ENCODE peak calls at places on chromosomes 6 and 20, in five cellular contexts. W is B cell, M is OCI-LY7, H is cardiac fibroblast, F is HFFc6. G is an unnamed sample.

GRCh38 chr6:36599791-36600209 is 5.6 kb downstream of the SRSF3 start:
- DNase-seq in M (no peak), H (peak), W (no peak), F (peak), G (no peak)

GRCh38 chr6:151858294-151858693 is 50.8 kb downstream of the ESR1 start:
- DNase-seq in M (no peak), W (no peak), H (no peak), F (no peak), G (no peak)

GRCh38 chr20:47150403-47151152 is 205.9 kb downstream of the ZMYND8 start:
- DNase-seq in H (peak), W (peak), F (peak), M (peak), G (peak)

GRCh38 chr6:159852877-159853276 is 37.9 kb upstream of the MAS1 start:
- DNase-seq in F (peak), H (peak), W (no peak), M (peak), G (peak)

GRCh38 chr20:41135187-41135887 is 2.0 kb upstream of the PLCG1 start:
- DNase-seq in F (no peak), H (peak), W (peak), M (peak), G (peak)

GRCh38 chr6:137697267-137697938 is 169.7 kb upstream of the TNFAIP3 start:
- DNase-seq in M (no peak), H (peak), F (peak), W (no peak), G (no peak)

GRCh38 chr6:166005846-166006592 is 161.6 kb downstream of the TBXT start:
- DNase-seq in H (peak), M (no peak), F (no peak), W (no peak), G (no peak)

GRCh38 chr6:148794797-148795196 is 48.0 kb downstream of the UST start:
- DNase-seq in H (no peak), W (no peak), M (no peak), F (no peak), G (no peak)

GRCh38 chr6:169589293-169589692 is 112.5 kb downstream of the WDR27 start:
- DNase-seq in H (peak), W (peak), F (no peak), M (peak), G (no peak)

GRCh38 chr6:62357826-62358225 is 71.8 kb upstream of the KHDRBS2 start:
- DNase-seq in F (no peak), M (no peak), H (no peak), W (no peak), G (no peak)

GRCh38 chr6:32168807-32169206 is 4.4 kb downstream of the EGFL8 start:
- DNase-seq in H (no peak), W (no peak), F (no peak), M (no peak), G (no peak)

GRCh38 chr20:2507875-2508630 is 662 bp downstream of the ZNF343 start:
- DNase-seq in F (no peak), M (peak), W (no peak), H (peak), G (no peak)

GRCh38 chr6:15501806-15502450 is 160.9 kb downstream of the DTNBP1 start:
- DNase-seq in H (peak), F (no peak), M (no peak), W (no peak), G (no peak)

GRCh38 chr6:17043148-17043522 is 58.7 kb upstream of the STMND1 start:
- DNase-seq in F (no peak), W (no peak), H (no peak), M (no peak), G (no peak)

GRCh38 chr6:72363844-72364740 is 257.8 kb upstream of the KCNQ5 start:
- DNase-seq in H (peak), M (no peak), W (no peak), F (peak), G (no peak)

GRCh38 chr6:158006821-158007570 is 25.3 kb downstream of the SYNJ2 start:
- DNase-seq in W (no peak), H (no peak), F (no peak), M (no peak), G (no peak)

GRCh38 chr6:127300411-127300810 is 33.7 kb downstream of the RNF146 start:
- DNase-seq in F (peak), M (no peak), H (peak), W (no peak), G (no peak)

GRCh38 chr6:31844507-31844906 is 17.0 kb downstream of the HSPA1B start:
- DNase-seq in H (no peak), F (no peak), M (no peak), W (no peak), G (no peak)

GRCh38 chr6:153074761-153075160 is 56.3 kb downstream of the RGS17 start:
- DNase-seq in M (no peak), W (no peak), H (peak), F (no peak), G (no peak)

GRCh38 chr20:5401277-5401676 is 84.5 kb upstream of the PROKR2 start:
- DNase-seq in H (no peak), W (no peak), F (no peak), M (no peak), G (no peak)

GRCh38 chr20:42110301-42110700 is 492.1 kb upstream of the CHD6 start:
- DNase-seq in H (no peak), M (no peak), F (no peak), W (no peak), G (no peak)

GRCh38 chr6:11412011-11412424 is 125.5 kb upstream of the TMEM170B start:
- DNase-seq in W (no peak), F (peak), H (peak), M (no peak), G (no peak)

GRCh38 chr20:36543187-36544133 is 2.1 kb downstream of the MYL9 start:
- DNase-seq in W (no peak), M (no peak), F (peak), H (peak), G (no peak)

GRCh38 chr6:17580518-17581048 is 19.5 kb upstream of the FAM8A1 start:
- DNase-seq in W (peak), H (peak), M (no peak), F (no peak), G (no peak)

GRCh38 chr6:3884007-3884745 is 35.0 kb downstream of the FAM50B start:
- DNase-seq in M (no peak), F (peak), H (peak), W (no peak), G (no peak)

GRCh38 chr20:50670126-50670862 is 21.0 kb downstream of the RIPOR3 start:
- DNase-seq in F (no peak), H (no peak), M (no peak), W (no peak), G (no peak)

GRCh38 chr6:130366011-130366963 is at the start of gene TMEM200A:
- DNase-seq in F (peak), W (peak), H (peak), M (no peak), G (peak)

GRCh38 chr6:115634131-115634530 is 426.6 kb downstream of the FRK start:
- DNase-seq in F (no peak), M (no peak), W (no peak), H (no peak), G (no peak)

GRCh38 chr6:56570434-56571359 is 72.0 kb downstream of the DST start:
- DNase-seq in M (peak), F (peak), W (peak), H (peak), G (peak)

GRCh38 chr6:33273924-33274902 is 2.3 kb downstream of the RPS18 start:
- DNase-seq in F (no peak), H (no peak), M (peak), W (no peak), G (no peak)

GRCh38 chr6:22800451-22800850 is 231.1 kb downstream of the HDGFL1 start:
- DNase-seq in H (no peak), W (no peak), F (no peak), M (no peak), G (no peak)

GRCh38 chr20:35275741-35276251 is 2.1 kb downstream of the MMP24OS start:
- DNase-seq in H (no peak), F (no peak), M (no peak), W (no peak), G (no peak)

GRCh38 chr6:9204171-9204570 is 768.8 kb upstream of the SLC35B3 start:
- DNase-seq in M (no peak), F (peak), H (peak), W (no peak), G (no peak)

GRCh38 chr6:145015739-145016558 is 719.4 kb downstream of the EPM2A start:
- DNase-seq in W (no peak), F (peak), M (no peak), H (peak), G (peak)

GRCh38 chr6:2744206-2744771 is 6.4 kb downstream of the MYLK4 start:
- DNase-seq in F (peak), W (no peak), H (peak), M (no peak), G (no peak)
- TF ChIP-seq CTCF in F (peak), W (no peak), H (peak), M (peak), G (no peak)

GRCh38 chr20:58213112-58213511 is 15.3 kb downstream of the ANKRD60 start:
- DNase-seq in F (peak), W (no peak), H (no peak), M (no peak), G (no peak)
- TF ChIP-seq CTCF in F (peak), W (no peak), H (no peak), M (no peak), G (no peak)

DNA sequence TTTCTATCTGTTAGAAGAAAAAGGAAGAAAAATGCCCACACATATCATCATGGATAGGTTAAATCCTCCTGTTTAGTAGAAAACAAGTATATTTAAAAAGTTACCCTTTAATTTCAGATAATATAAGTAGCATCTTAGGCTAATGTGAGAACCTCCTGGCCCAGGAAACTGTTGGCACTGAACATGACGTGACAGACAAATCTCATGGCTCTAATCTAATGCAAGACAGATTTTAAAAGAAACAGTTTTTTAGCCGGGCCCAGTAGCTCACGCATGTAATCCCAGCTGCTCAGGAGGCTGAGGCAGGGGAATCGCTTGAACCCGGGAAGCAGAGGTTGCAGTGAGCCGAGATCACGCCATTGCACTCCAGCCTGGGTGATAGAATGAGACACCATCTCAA is 22.9 kb downstream of the CYP39A1 start:
- DNase-seq in W (no peak), F (no peak), H (no peak), M (no peak), G (no peak)
- TF ChIP-seq CTCF in W (no peak), F (no peak), H (no peak), M (no peak), G (no peak)

GRCh38 chr20:32779500-32780215 is 17.5 kb downstream of the DNMT3B start:
- DNase-seq in W (no peak), M (no peak), H (no peak), F (no peak), G (no peak)
- TF ChIP-seq CTCF in W (no peak), M (no peak), H (no peak), F (no peak), G (no peak)